ENCODE peak calls at places on chromosome 19, in eight cellular contexts. H is upper lobe of left lung, E is endothelial cell of umbilical vein, U is tibial nerve, J is bronchial epithelial cell, F is Calu3, K is B cell, Q is HFFc6. Z is an unnamed sample.

GRCh38 chr19:33804021-33804799 is 7.5 kb downstream of the KCTD15 start:
- DNase-seq in H (no peak), E (no peak), U (peak; percentile 31), J (peak; percentile 86), F (peak; percentile 41), K (no peak), Q (peak; percentile 45), Z (no peak)

GRCh38 chr19:34118879-34119748 is 53.2 kb upstream of the LSM14A start:
- DNase-seq in H (no peak), E (no peak), U (no peak), J (no peak), F (no peak), K (no peak), Q (no peak), Z (no peak)

GRCh38 chr19:7337380-7338194 is 11.2 kb upstream of the ARHGEF18 start:
- DNase-seq in H (no peak), E (no peak), U (peak; percentile 24), J (no peak), F (no peak), K (peak; percentile 88), Q (no peak), Z (peak; percentile 64)

GRCh38 chr19:6811906-6812305 is 39.4 kb downstream of the VAV1 start:
- DNase-seq in H (no peak), E (peak; percentile 60), U (no peak), J (peak; percentile 85), F (peak; percentile 41), K (no peak), Q (peak; percentile 52), Z (no peak)

GRCh38 chr19:28633223-28634030 is 579.5 kb downstream of the UQCRFS1 start:
- DNase-seq in H (no peak), E (no peak), U (no peak), J (peak; percentile 3), F (peak; percentile 68), K (peak; percentile 64), Q (peak; percentile 1), Z (peak; percentile 70)

GRCh38 chr19:18225702-18226468 is at the start of gene PDE4C:
- DNase-seq in H (peak; percentile 83), E (peak; percentile 24), U (no peak), J (no peak), F (no peak), K (peak; percentile 40), Q (no peak), Z (no peak)

GRCh38 chr19:1624458-1624857 is 19.2 kb upstream of the UQCR11 start:
- DNase-seq in H (no peak), E (peak; percentile 67), U (peak; percentile 39), J (peak; percentile 29), F (no peak), K (peak; percentile 68), Q (no peak), Z (peak; percentile 77)

GRCh38 chr19:50739132-50739746 is 16.1 kb downstream of the CLEC11A start:
- DNase-seq in H (no peak), E (no peak), U (no peak), J (no peak), F (no peak), K (no peak), Q (no peak), Z (no peak)

GRCh38 chr19:29527500-29528328 is 1.9 kb downstream of the VSTM2B start:
- DNase-seq in H (no peak), E (no peak), U (no peak), J (no peak), F (no peak), K (no peak), Q (no peak), Z (no peak)

GRCh38 chr19:42220751-42221097 is 612 bp downstream of the ZNF526 start:
- DNase-seq in H (no peak), E (peak; percentile 12), U (no peak), J (no peak), F (no peak), K (no peak), Q (no peak), Z (no peak)

GRCh38 chr19:19418548-19419260 is 13.2 kb downstream of the GATAD2A start:
- DNase-seq in H (no peak), E (no peak), U (no peak), J (no peak), F (no peak), K (no peak), Q (no peak), Z (peak; percentile 41)

GRCh38 chr19:43984687-43985000 is 656 bp downstream of the ZNF155 start:
- DNase-seq in H (peak; percentile 21), E (no peak), U (no peak), J (no peak), F (no peak), K (no peak), Q (no peak), Z (peak; percentile 11)

GRCh38 chr19:8109455-8109854 is 39.9 kb downstream of the FBN3 start:
- DNase-seq in H (no peak), E (no peak), U (no peak), J (no peak), F (no peak), K (no peak), Q (no peak), Z (no peak)

GRCh38 chr19:45472557-45473365 is 5.0 kb downstream of the FOSB start:
- DNase-seq in H (peak; percentile 93), E (no peak), U (no peak), J (no peak), F (no peak), K (peak; percentile 81), Q (no peak), Z (no peak)

GRCh38 chr19:47094557-47095517 is 18.7 kb downstream of the ZC3H4 start:
- DNase-seq in H (peak; percentile 84), E (no peak), U (no peak), J (no peak), F (peak; percentile 36), K (no peak), Q (no peak), Z (peak; percentile 66)

GRCh38 chr19:29260477-29261317 is 47.7 kb upstream of the UQCRFS1 start:
- DNase-seq in H (no peak), E (no peak), U (no peak), J (no peak), F (peak; percentile 40), K (no peak), Q (no peak), Z (peak; percentile 51)

GRCh38 chr19:35868172-35868822 is at the start of gene APLP1:
- DNase-seq in H (peak; percentile 95), E (peak; percentile 39), U (no peak), J (no peak), F (peak; percentile 82), K (peak; percentile 70), Q (peak; percentile 13), Z (peak; percentile 73)

GRCh38 chr19:41095703-41096102 is 7.5 kb downstream of the CYP2A13 start:
- DNase-seq in H (no peak), E (no peak), U (no peak), J (no peak), F (no peak), K (no peak), Q (no peak), Z (peak; percentile 7)

GRCh38 chr19:29666634-29667389 is 1.6 kb downstream of the PLEKHF1 start:
- DNase-seq in H (no peak), E (peak; percentile 73), U (peak; percentile 70), J (no peak), F (no peak), K (no peak), Q (peak; percentile 41), Z (peak; percentile 45)

GRCh38 chr19:31438401-31439269 is 89.4 kb upstream of the TSHZ3 start:
- DNase-seq in H (no peak), E (no peak), U (no peak), J (no peak), F (no peak), K (no peak), Q (no peak), Z (no peak)

GRCh38 chr19:52896431-52897148 is 845 bp downstream of the ZNF320 start:
- DNase-seq in H (no peak), E (no peak), U (peak; percentile 9), J (peak; percentile 9), F (peak; percentile 22), K (no peak), Q (no peak), Z (peak; percentile 11)

DNA sequence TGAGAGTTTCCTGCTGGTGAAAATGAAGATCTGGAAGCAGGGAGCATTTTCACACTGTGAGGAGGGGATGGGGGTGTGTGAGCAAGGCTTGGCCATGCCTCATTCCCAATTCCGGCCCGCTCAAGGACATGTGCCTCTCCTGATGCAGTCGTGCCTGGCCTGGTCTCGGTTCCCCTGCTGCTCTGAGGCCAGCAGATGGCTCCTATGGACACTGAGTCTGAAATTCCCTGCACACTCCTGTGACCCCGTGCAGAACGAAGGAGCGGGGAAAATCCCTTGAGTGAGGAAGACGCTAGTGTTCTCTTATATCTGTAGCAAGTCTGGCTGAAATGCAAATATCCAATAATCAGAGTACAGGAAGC is 363 bp upstream of the ZNF763 start:
- DNase-seq in H (no peak), E (no peak), U (no peak), J (no peak), F (no peak), K (no peak), Q (peak; percentile 17), Z (no peak)
- TF ChIP-seq CTCF in H (peak; percentile 16), E (no peak), U (no peak), J (peak; percentile 26), F (no peak), K (no peak), Q (no peak), Z (no peak)

DNA sequence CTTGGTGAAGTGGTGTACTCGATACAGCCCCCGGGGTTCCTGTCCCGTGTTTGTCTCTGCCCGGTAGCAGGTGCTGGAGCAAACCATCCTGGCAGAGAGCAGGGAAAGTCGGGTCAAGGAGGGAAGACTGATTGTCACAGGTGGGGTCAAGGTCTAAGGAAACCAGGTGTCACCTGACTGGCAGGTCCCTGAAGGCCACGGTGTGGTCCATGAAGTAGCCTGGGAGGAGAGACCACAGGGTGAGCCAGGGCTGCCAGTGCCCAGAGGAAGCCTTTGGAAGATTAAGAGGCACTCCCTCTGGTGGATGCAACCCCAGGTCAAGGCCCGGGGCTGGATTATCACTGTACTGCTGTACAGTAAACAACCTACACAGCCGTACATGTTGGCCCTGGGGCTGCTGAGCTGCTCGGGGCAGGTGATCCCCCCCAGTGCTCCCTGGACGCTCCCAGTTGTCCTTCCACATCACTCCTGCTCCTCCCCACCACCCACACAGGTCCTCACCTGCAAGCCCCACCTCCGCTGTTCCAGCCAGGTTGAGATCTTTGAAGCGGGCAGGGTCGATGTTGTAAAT is 6.0 kb upstream of the CCER2 start:
- DNase-seq in H (no peak), E (no peak), U (no peak), J (no peak), F (peak; percentile 36), K (no peak), Q (no peak), Z (no peak)
- TF ChIP-seq CTCF in H (no peak), E (no peak), U (no peak), J (peak; percentile 46), F (no peak), K (no peak), Q (peak; percentile 49), Z (no peak)

GRCh38 chr19:3979674-3980352 is 5.5 kb downstream of the EEF2 start:
- DNase-seq in H (peak; percentile 64), E (no peak), U (no peak), J (no peak), F (no peak), K (no peak), Q (no peak), Z (no peak)
- TF ChIP-seq CTCF in H (no peak), E (no peak), U (no peak), J (no peak), F (no peak), K (no peak), Q (no peak), Z (no peak)

GRCh38 chr19:12983561-12984142 is 11.6 kb upstream of the NFIX start:
- DNase-seq in H (peak; percentile 98), E (peak; percentile 83), U (peak; percentile 83), J (peak; percentile 31), F (peak; percentile 82), K (peak; percentile 96), Q (peak; percentile 50), Z (peak; percentile 85)
- TF ChIP-seq CTCF in H (peak; percentile 99), E (peak; percentile 92), U (peak; percentile 97), J (peak; percentile 93), F (peak; percentile 85), K (peak; percentile 91), Q (peak; percentile 97), Z (peak; percentile 97)

GRCh38 chr19:3556978-3557460 is 367 bp downstream of the MFSD12 start:
- DNase-seq in H (peak; percentile 90), E (peak; percentile 40), U (no peak), J (peak; percentile 44), F (peak; percentile 67), K (peak; percentile 74), Q (peak; percentile 29), Z (peak; percentile 80)
- TF ChIP-seq CTCF in H (peak; percentile 34), E (no peak), U (no peak), J (peak; percentile 31), F (no peak), K (no peak), Q (peak; percentile 35), Z (peak; percentile 35)